ENCODE peak calls at places on chromosomes 12 and 14, in five cellular contexts. U, A, F, Z and V are unnamed samples.
A peak's percentile ranks its signal among the peaks of the same experiment; 100 is the strongest.

GRCh38 chr12:2988494-2988893 is 29.3 kb downstream of the TEAD4 start:
- DNase-seq in Z (no peak), F (no peak), U (no peak), A (no peak), V (peak; percentile 79)

GRCh38 chr12:105775351-105775750 is 363.4 kb downstream of the NUAK1 start:
- DNase-seq in Z (no peak), U (no peak), F (no peak), A (peak; percentile 50), V (no peak)

GRCh38 chr12:28222081-28222700 is 31.9 kb downstream of the CCDC91 start:
- DNase-seq in A (no peak), Z (no peak), U (no peak), F (no peak), V (no peak)

GRCh38 chr14:64721391-64721791 is 17.2 kb downstream of the PLEKHG3 start:
- DNase-seq in Z (no peak), A (peak; percentile 37), F (peak; percentile 64), U (no peak), V (no peak)

GRCh38 chr12:118402251-118402650 is 25.9 kb downstream of the SUDS3 start:
- DNase-seq in Z (no peak), F (no peak), A (no peak), U (no peak), V (no peak)

GRCh38 chr12:80778005-80778541 is 61.4 kb downstream of the MYF5 start:
- DNase-seq in F (peak; percentile 39), A (peak; percentile 55), U (no peak), Z (peak; percentile 61), V (no peak)

GRCh38 chr14:57390806-57391562 is 598 bp downstream of the NAA30 start:
- DNase-seq in Z (no peak), F (peak; percentile 38), A (peak; percentile 48), U (peak; percentile 3), V (no peak)

GRCh38 chr12:22787557-22787956 is 162.6 kb downstream of the ETNK1 start:
- DNase-seq in U (no peak), Z (no peak), F (no peak), A (no peak), V (no peak)

GRCh38 chr12:52074006-52074405 is 4.2 kb downstream of the ATG101 start:
- DNase-seq in Z (no peak), F (no peak), U (no peak), A (no peak), V (no peak)

GRCh38 chr14:52987514-52987913 is 36.7 kb upstream of the FERMT2 start:
- DNase-seq in Z (no peak), F (no peak), A (no peak), U (no peak), V (no peak)

GRCh38 chr12:123160801-123161487 is 10.1 kb upstream of the PITPNM2 start:
- DNase-seq in F (no peak), Z (no peak), A (no peak), U (no peak), V (no peak)

GRCh38 chr14:103539056-103539825 is 10.2 kb downstream of the TRMT61A start:
- DNase-seq in U (no peak), A (no peak), F (no peak), Z (no peak), V (no peak)

GRCh38 chr12:120356567-120357030 is 12.4 kb downstream of the MSI1 start:
- DNase-seq in Z (peak; percentile 72), U (peak; percentile 100), F (peak; percentile 81), A (peak; percentile 90), V (peak; percentile 76)

GRCh38 chr12:94621662-94622359 is 28.5 kb downstream of the TMCC3 start:
- DNase-seq in Z (no peak), A (no peak), F (peak; percentile 32), U (no peak), V (no peak)

GRCh38 chr14:62443796-62444195 is 601.5 kb downstream of the KCNH5 start:
- DNase-seq in A (no peak), U (peak; percentile 10), Z (no peak), F (no peak), V (no peak)

GRCh38 chr12:12511895-12512674 is 50.6 kb downstream of the DUSP16 start:
- DNase-seq in F (no peak), U (no peak), A (no peak), Z (no peak), V (no peak)

GRCh38 chr12:93050026-93050747 is 121.1 kb upstream of the EEA1 start:
- DNase-seq in U (no peak), A (no peak), F (no peak), Z (no peak), V (no peak)

GRCh38 chr12:124939428-124940142 is 25.1 kb upstream of the UBC start:
- DNase-seq in A (peak; percentile 97), U (peak; percentile 92), F (peak; percentile 90), Z (peak; percentile 91), V (peak; percentile 93)

GRCh38 chr12:58757422-58757821 is 162.9 kb downstream of the LRIG3 start:
- DNase-seq in A (no peak), Z (no peak), F (no peak), U (no peak), V (no peak)

GRCh38 chr12:98409543-98409942 is 105.8 kb upstream of the TMPO start:
- DNase-seq in U (no peak), A (no peak), F (no peak), Z (no peak), V (no peak)

GRCh38 chr14:68568907-68569545 is 223.8 kb downstream of the ZFP36L1 start:
- DNase-seq in U (no peak), Z (no peak), A (no peak), F (no peak), V (no peak)

GRCh38 chr14:45135181-45135580 is 549 bp upstream of the FANCM start:
- DNase-seq in F (no peak), Z (no peak), A (no peak), U (no peak), V (no peak)

GRCh38 chr12:3226285-3226684 is 149.1 kb downstream of the TSPAN9 start:
- DNase-seq in A (no peak), U (no peak), F (no peak), Z (no peak), V (no peak)

GRCh38 chr14:68144051-68144681 is 324.6 kb downstream of the RAD51B start:
- DNase-seq in F (peak; percentile 31), Z (peak; percentile 63), A (peak; percentile 46), U (no peak), V (no peak)

GRCh38 chr12:130835436-130835835 is 3.6 kb downstream of the STX2 start:
- DNase-seq in F (no peak), Z (no peak), U (no peak), A (no peak), V (no peak)

GRCh38 chr14:88470542-88471440 is 84.0 kb downstream of the PTPN21 start:
- DNase-seq in U (no peak), Z (no peak), F (no peak), A (no peak), V (no peak)

GRCh38 chr12:107360033-107360432 is 266.7 kb upstream of the CRY1 start:
- DNase-seq in U (no peak), Z (no peak), F (no peak), A (no peak), V (no peak)

GRCh38 chr14:60092516-60092915 is 793 bp downstream of the PCNX4 start:
- DNase-seq in Z (no peak), U (no peak), F (peak; percentile 18), A (peak; percentile 42), V (no peak)

DNA sequence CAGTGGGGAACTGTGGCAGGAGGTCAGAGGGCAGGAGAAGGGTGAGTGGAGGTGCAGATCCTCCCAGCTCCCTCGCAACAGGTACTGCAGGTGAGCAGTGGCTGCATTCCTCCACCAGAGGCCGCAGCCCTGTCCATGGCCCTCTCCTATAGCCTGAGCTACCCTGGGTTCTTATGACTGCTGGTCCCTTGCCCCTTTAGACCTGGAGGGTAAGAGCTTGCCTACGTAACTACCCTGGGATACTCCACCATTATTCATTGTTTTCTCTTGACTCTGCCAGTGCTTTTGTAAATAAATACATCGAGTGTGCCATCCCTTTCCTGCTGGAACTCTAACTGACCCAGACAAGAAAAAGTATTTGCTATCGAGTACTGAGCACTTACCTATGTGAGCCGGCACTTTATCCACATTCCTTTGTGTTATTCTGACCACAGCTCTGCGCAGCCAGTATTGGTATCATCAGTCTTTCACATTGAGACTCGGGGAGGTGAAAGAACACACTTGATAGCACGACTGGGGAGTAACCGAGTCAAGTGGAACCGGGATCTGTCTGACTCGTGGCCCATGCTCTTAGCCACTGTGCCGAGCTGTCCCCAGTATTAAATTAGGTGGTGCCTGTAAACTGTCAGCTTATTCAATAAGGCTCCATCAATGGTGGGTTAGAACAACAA is 38.5 kb downstream of the LTBP2 start:
- DNase-seq in F (no peak), Z (no peak), A (no peak), U (peak; percentile 41), V (no peak)
- H3K4me1 ChIP-seq in F (peaks cover 7% of the 10 kb centered on the region), Z (peaks cover 66% of the 10 kb centered on the region), A (peaks cover 82% of the 10 kb centered on the region), U (peaks cover 29% of the 10 kb centered on the region), V (peaks cover 8% of the 10 kb centered on the region)

GRCh38 chr12:34598851-34599529 is 576.7 kb downstream of the ALG10 start:
- DNase-seq in A (no peak), U (no peak), Z (no peak), F (no peak), V (no peak)
- H3K9me3 ChIP-seq in A (peaks cover 16% of the 10 kb centered on the region), U (peaks cover 83% of the 10 kb centered on the region), Z (no peaks in the 10 kb centered on the region), F (peaks cover 36% of the 10 kb centered on the region), V (peaks cover 25% of the 10 kb centered on the region)

DNA sequence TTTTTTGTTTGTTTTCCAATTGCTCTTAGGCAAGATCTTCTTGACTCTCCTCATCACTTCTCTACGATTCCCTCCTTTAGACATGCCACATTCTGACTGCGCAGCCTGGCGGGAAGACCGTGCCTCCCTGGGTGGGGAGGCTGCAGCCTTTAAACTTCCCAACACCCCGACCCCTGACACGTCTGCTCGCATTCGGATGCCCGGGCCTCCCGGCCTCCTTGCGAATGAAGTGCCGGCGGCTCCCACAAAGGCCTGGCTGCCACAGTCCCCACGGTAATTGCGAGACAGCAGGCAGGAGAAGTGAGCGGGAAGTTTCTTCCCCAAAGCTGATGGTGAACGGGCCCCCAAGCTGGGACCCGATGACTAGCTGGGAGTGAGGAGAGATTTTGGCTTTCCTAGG is 98.8 kb upstream of the EVL start:
- DNase-seq in F (no peak), U (no peak), Z (no peak), A (no peak), V (no peak)
- H3K4me1 ChIP-seq in F (peaks cover 5% of the 10 kb centered on the region), U (peaks cover 6% of the 10 kb centered on the region), Z (no peaks in the 10 kb centered on the region), A (no peaks in the 10 kb centered on the region), V (peaks cover 3% of the 10 kb centered on the region)

GRCh38 chr14:26286066-26286791 is 311.6 kb downstream of the NOVA1 start:
- DNase-seq in U (no peak), A (no peak), Z (no peak), F (no peak), V (no peak)
- H3K9me3 ChIP-seq in U (no peaks in the 10 kb centered on the region), A (peaks cover 17% of the 10 kb centered on the region), Z (no peaks in the 10 kb centered on the region), F (no peaks in the 10 kb centered on the region), V (no peaks in the 10 kb centered on the region)

GRCh38 chr14:76133103-76133502 is 18.6 kb upstream of the GPATCH2L start:
- DNase-seq in U (no peak), Z (no peak), F (no peak), A (peak; percentile 16), V (no peak)
- H3K4me1 ChIP-seq in U (no peaks in the 10 kb centered on the region), Z (peaks cover under 1% of the 10 kb centered on the region), F (no peaks in the 10 kb centered on the region), A (no peaks in the 10 kb centered on the region), V (peaks cover 6% of the 10 kb centered on the region)

DNA sequence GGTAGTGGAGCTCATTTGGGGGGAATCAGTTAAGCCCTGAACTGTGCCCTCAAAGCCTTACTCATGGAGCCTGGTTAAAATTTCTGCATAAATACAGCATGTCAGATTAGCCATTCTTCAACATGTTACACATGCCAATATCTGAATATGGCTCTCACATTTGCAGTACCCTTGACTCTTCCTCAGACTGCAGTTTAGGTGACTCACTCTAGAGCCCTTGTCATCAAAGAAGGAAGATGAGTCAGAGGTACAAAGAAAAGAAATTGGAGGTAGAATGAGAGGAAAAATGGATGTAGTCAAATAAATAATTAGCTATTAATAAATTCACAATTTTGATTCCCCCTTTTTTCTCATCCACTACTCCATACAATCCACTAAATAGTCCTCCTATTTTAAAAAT is 23.6 kb upstream of the OR4K2 start:
- DNase-seq in U (peak; percentile 21), A (no peak), F (no peak), Z (no peak), V (no peak)
- H3K9me3 ChIP-seq in U (peaks cover 3% of the 10 kb centered on the region), A (no peaks in the 10 kb centered on the region), F (peaks cover 10% of the 10 kb centered on the region), Z (no peaks in the 10 kb centered on the region), V (no peaks in the 10 kb centered on the region)